ENCODE peak calls at places on chromosomes 11 and 22, in nine cellular contexts. One of them, this sample, is unnamed.

GRCh38 chr11:111918390-111919256 is at the start of gene C11orf52:
- DNase-seq in NCI-H460: no peak
- DNase-seq in effector memory CD4-positive, alpha-beta T cell: no peak
- DNase-seq in activated effector memory CD4-positive, alpha-beta T cell treated with Interleukin-2 at 50 U/mL for 16 hours: no peak
- DNase-seq in cardiac muscle cell: peak
- DNase-seq in ascending aorta: peak
- DNase-seq in sciatic nerve: no peak
- DNase-seq in HS-27A: no peak
- DNase-seq in activated gamma-delta T cell: no peak
- DNase-seq in this sample: peak

GRCh38 chr11:75142714-75143419 is 8.0 kb upstream of the SLCO2B1 start:
- DNase-seq in sciatic nerve: peak
- DNase-seq in activated effector memory CD4-positive, alpha-beta T cell treated with Interleukin-2 at 50 U/mL for 16 hours: peak
- DNase-seq in NCI-H460: peak
- DNase-seq in HS-27A: peak
- DNase-seq in cardiac muscle cell: peak
- DNase-seq in activated gamma-delta T cell: peak
- DNase-seq in ascending aorta: peak
- DNase-seq in effector memory CD4-positive, alpha-beta T cell: peak
- DNase-seq in this sample: peak

GRCh38 chr11:63667993-63668392 is 3.2 kb downstream of the ATL3 start:
- DNase-seq in sciatic nerve: no peak
- DNase-seq in activated effector memory CD4-positive, alpha-beta T cell treated with Interleukin-2 at 50 U/mL for 16 hours: no peak
- DNase-seq in NCI-H460: peak
- DNase-seq in effector memory CD4-positive, alpha-beta T cell: no peak
- DNase-seq in cardiac muscle cell: peak
- DNase-seq in ascending aorta: no peak
- DNase-seq in activated gamma-delta T cell: no peak
- DNase-seq in HS-27A: peak
- DNase-seq in this sample: no peak

GRCh38 chr11:43818220-43818619 is 62.4 kb upstream of the ALKBH3 start:
- DNase-seq in NCI-H460: no peak
- DNase-seq in activated gamma-delta T cell: no peak
- DNase-seq in cardiac muscle cell: no peak
- DNase-seq in HS-27A: no peak
- DNase-seq in effector memory CD4-positive, alpha-beta T cell: no peak
- DNase-seq in sciatic nerve: no peak
- DNase-seq in ascending aorta: no peak
- DNase-seq in activated effector memory CD4-positive, alpha-beta T cell treated with Interleukin-2 at 50 U/mL for 16 hours: no peak
- DNase-seq in this sample: no peak

GRCh38 chr11:117502285-117502856 is 174.7 kb downstream of the CEP164 start:
- DNase-seq in activated effector memory CD4-positive, alpha-beta T cell treated with Interleukin-2 at 50 U/mL for 16 hours: no peak
- DNase-seq in cardiac muscle cell: no peak
- DNase-seq in effector memory CD4-positive, alpha-beta T cell: no peak
- DNase-seq in ascending aorta: no peak
- DNase-seq in HS-27A: no peak
- DNase-seq in NCI-H460: no peak
- DNase-seq in sciatic nerve: no peak
- DNase-seq in activated gamma-delta T cell: no peak
- DNase-seq in this sample: no peak

GRCh38 chr11:46918778-46919513 is 596 bp upstream of the LRP4 start:
- DNase-seq in NCI-H460: no peak
- DNase-seq in activated gamma-delta T cell: no peak
- DNase-seq in HS-27A: no peak
- DNase-seq in effector memory CD4-positive, alpha-beta T cell: no peak
- DNase-seq in ascending aorta: no peak
- DNase-seq in activated effector memory CD4-positive, alpha-beta T cell treated with Interleukin-2 at 50 U/mL for 16 hours: no peak
- DNase-seq in sciatic nerve: no peak
- DNase-seq in cardiac muscle cell: no peak
- DNase-seq in this sample: no peak

GRCh38 chr11:62569611-62570010 is 4.1 kb downstream of the EEF1G start:
- DNase-seq in sciatic nerve: no peak
- DNase-seq in NCI-H460: no peak
- DNase-seq in effector memory CD4-positive, alpha-beta T cell: no peak
- DNase-seq in activated gamma-delta T cell: no peak
- DNase-seq in ascending aorta: no peak
- DNase-seq in activated effector memory CD4-positive, alpha-beta T cell treated with Interleukin-2 at 50 U/mL for 16 hours: no peak
- DNase-seq in cardiac muscle cell: no peak
- DNase-seq in HS-27A: no peak
- DNase-seq in this sample: no peak

GRCh38 chr11:9144828-9145227 is 53.4 kb upstream of the SCUBE2 start:
- DNase-seq in activated effector memory CD4-positive, alpha-beta T cell treated with Interleukin-2 at 50 U/mL for 16 hours: no peak
- DNase-seq in cardiac muscle cell: no peak
- DNase-seq in HS-27A: no peak
- DNase-seq in ascending aorta: no peak
- DNase-seq in effector memory CD4-positive, alpha-beta T cell: no peak
- DNase-seq in NCI-H460: no peak
- DNase-seq in activated gamma-delta T cell: no peak
- DNase-seq in sciatic nerve: no peak
- DNase-seq in this sample: peak

GRCh38 chr11:58788355-58789023 is 56.0 kb downstream of the GLYATL2 start:
- DNase-seq in activated effector memory CD4-positive, alpha-beta T cell treated with Interleukin-2 at 50 U/mL for 16 hours: no peak
- DNase-seq in cardiac muscle cell: peak
- DNase-seq in sciatic nerve: no peak
- DNase-seq in HS-27A: no peak
- DNase-seq in ascending aorta: no peak
- DNase-seq in activated gamma-delta T cell: no peak
- DNase-seq in NCI-H460: peak
- DNase-seq in effector memory CD4-positive, alpha-beta T cell: peak
- DNase-seq in this sample: peak

GRCh38 chr11:126857860-126858808 is 142.4 kb downstream of the KIRREL3 start:
- DNase-seq in cardiac muscle cell: peak
- DNase-seq in effector memory CD4-positive, alpha-beta T cell: no peak
- DNase-seq in NCI-H460: no peak
- DNase-seq in ascending aorta: peak
- DNase-seq in activated effector memory CD4-positive, alpha-beta T cell treated with Interleukin-2 at 50 U/mL for 16 hours: no peak
- DNase-seq in sciatic nerve: no peak
- DNase-seq in HS-27A: no peak
- DNase-seq in activated gamma-delta T cell: no peak
- DNase-seq in this sample: peak

GRCh38 chr11:109869536-109869935 is 223.7 kb upstream of the ZC3H12C start:
- DNase-seq in activated gamma-delta T cell: no peak
- DNase-seq in NCI-H460: no peak
- DNase-seq in effector memory CD4-positive, alpha-beta T cell: no peak
- DNase-seq in ascending aorta: no peak
- DNase-seq in cardiac muscle cell: no peak
- DNase-seq in activated effector memory CD4-positive, alpha-beta T cell treated with Interleukin-2 at 50 U/mL for 16 hours: no peak
- DNase-seq in sciatic nerve: no peak
- DNase-seq in HS-27A: no peak
- DNase-seq in this sample: no peak

GRCh38 chr11:12066799-12067508 is 43.4 kb upstream of the MICAL2 start:
- DNase-seq in activated effector memory CD4-positive, alpha-beta T cell treated with Interleukin-2 at 50 U/mL for 16 hours: no peak
- DNase-seq in sciatic nerve: no peak
- DNase-seq in effector memory CD4-positive, alpha-beta T cell: no peak
- DNase-seq in cardiac muscle cell: peak
- DNase-seq in NCI-H460: no peak
- DNase-seq in HS-27A: no peak
- DNase-seq in activated gamma-delta T cell: no peak
- DNase-seq in ascending aorta: peak
- DNase-seq in this sample: peak

GRCh38 chr11:46285594-46286033 is 8.2 kb downstream of the CREB3L1 start:
- DNase-seq in cardiac muscle cell: peak
- DNase-seq in sciatic nerve: no peak
- DNase-seq in NCI-H460: no peak
- DNase-seq in HS-27A: no peak
- DNase-seq in effector memory CD4-positive, alpha-beta T cell: no peak
- DNase-seq in activated gamma-delta T cell: no peak
- DNase-seq in activated effector memory CD4-positive, alpha-beta T cell treated with Interleukin-2 at 50 U/mL for 16 hours: no peak
- DNase-seq in ascending aorta: no peak
- DNase-seq in this sample: no peak

GRCh38 chr11:79536155-79536917 is 95.5 kb upstream of the TENM4 start:
- DNase-seq in NCI-H460: no peak
- DNase-seq in activated gamma-delta T cell: no peak
- DNase-seq in ascending aorta: no peak
- DNase-seq in effector memory CD4-positive, alpha-beta T cell: no peak
- DNase-seq in sciatic nerve: no peak
- DNase-seq in cardiac muscle cell: no peak
- DNase-seq in HS-27A: no peak
- DNase-seq in activated effector memory CD4-positive, alpha-beta T cell treated with Interleukin-2 at 50 U/mL for 16 hours: no peak
- DNase-seq in this sample: no peak

GRCh38 chr22:24855794-24856193 is 49.8 kb downstream of the SGSM1 start:
- DNase-seq in activated gamma-delta T cell: no peak
- DNase-seq in NCI-H460: no peak
- DNase-seq in ascending aorta: no peak
- DNase-seq in effector memory CD4-positive, alpha-beta T cell: no peak
- DNase-seq in HS-27A: no peak
- DNase-seq in sciatic nerve: no peak
- DNase-seq in activated effector memory CD4-positive, alpha-beta T cell treated with Interleukin-2 at 50 U/mL for 16 hours: no peak
- DNase-seq in cardiac muscle cell: no peak
- DNase-seq in this sample: no peak

GRCh38 chr11:11022126-11022730 is 164.4 kb upstream of the ZBED5 start:
- DNase-seq in activated gamma-delta T cell: no peak
- DNase-seq in HS-27A: no peak
- DNase-seq in ascending aorta: no peak
- DNase-seq in sciatic nerve: no peak
- DNase-seq in NCI-H460: peak
- DNase-seq in cardiac muscle cell: peak
- DNase-seq in effector memory CD4-positive, alpha-beta T cell: no peak
- DNase-seq in activated effector memory CD4-positive, alpha-beta T cell treated with Interleukin-2 at 50 U/mL for 16 hours: no peak
- DNase-seq in this sample: peak

GRCh38 chr11:3230636-3231549 is 1.3 kb downstream of the MRGPRE start:
- DNase-seq in activated effector memory CD4-positive, alpha-beta T cell treated with Interleukin-2 at 50 U/mL for 16 hours: no peak
- DNase-seq in cardiac muscle cell: no peak
- DNase-seq in activated gamma-delta T cell: no peak
- DNase-seq in NCI-H460: no peak
- DNase-seq in ascending aorta: no peak
- DNase-seq in effector memory CD4-positive, alpha-beta T cell: no peak
- DNase-seq in HS-27A: no peak
- DNase-seq in sciatic nerve: no peak
- DNase-seq in this sample: no peak

GRCh38 chr11:70756341-70756740 is 358.0 kb downstream of the CTTN start:
- DNase-seq in activated gamma-delta T cell: no peak
- DNase-seq in effector memory CD4-positive, alpha-beta T cell: no peak
- DNase-seq in HS-27A: no peak
- DNase-seq in activated effector memory CD4-positive, alpha-beta T cell treated with Interleukin-2 at 50 U/mL for 16 hours: no peak
- DNase-seq in NCI-H460: no peak
- DNase-seq in ascending aorta: no peak
- DNase-seq in cardiac muscle cell: no peak
- DNase-seq in sciatic nerve: no peak
- DNase-seq in this sample: no peak

GRCh38 chr11:123218451-123218850 is 23.4 kb upstream of the CLMP start:
- DNase-seq in sciatic nerve: no peak
- DNase-seq in effector memory CD4-positive, alpha-beta T cell: no peak
- DNase-seq in activated effector memory CD4-positive, alpha-beta T cell treated with Interleukin-2 at 50 U/mL for 16 hours: no peak
- DNase-seq in cardiac muscle cell: peak
- DNase-seq in NCI-H460: peak
- DNase-seq in activated gamma-delta T cell: no peak
- DNase-seq in HS-27A: no peak
- DNase-seq in ascending aorta: no peak
- DNase-seq in this sample: no peak

GRCh38 chr22:40533712-40534378 is 102.7 kb downstream of the MRTFA start:
- DNase-seq in effector memory CD4-positive, alpha-beta T cell: peak
- DNase-seq in HS-27A: no peak
- DNase-seq in sciatic nerve: no peak
- DNase-seq in cardiac muscle cell: peak
- DNase-seq in activated effector memory CD4-positive, alpha-beta T cell treated with Interleukin-2 at 50 U/mL for 16 hours: peak
- DNase-seq in NCI-H460: no peak
- DNase-seq in activated gamma-delta T cell: no peak
- DNase-seq in ascending aorta: no peak
- DNase-seq in this sample: peak

GRCh38 chr22:41650229-41650628 is 29.1 kb downstream of the XRCC6 start:
- DNase-seq in cardiac muscle cell: no peak
- DNase-seq in HS-27A: no peak
- DNase-seq in NCI-H460: no peak
- DNase-seq in ascending aorta: no peak
- DNase-seq in sciatic nerve: no peak
- DNase-seq in activated gamma-delta T cell: no peak
- DNase-seq in activated effector memory CD4-positive, alpha-beta T cell treated with Interleukin-2 at 50 U/mL for 16 hours: no peak
- DNase-seq in effector memory CD4-positive, alpha-beta T cell: no peak
- DNase-seq in this sample: no peak

GRCh38 chr11:66326261-66327111 is 9.6 kb upstream of the CD248 start:
- DNase-seq in activated gamma-delta T cell: no peak
- DNase-seq in NCI-H460: no peak
- DNase-seq in cardiac muscle cell: peak
- DNase-seq in sciatic nerve: no peak
- DNase-seq in ascending aorta: no peak
- DNase-seq in effector memory CD4-positive, alpha-beta T cell: no peak
- DNase-seq in activated effector memory CD4-positive, alpha-beta T cell treated with Interleukin-2 at 50 U/mL for 16 hours: no peak
- DNase-seq in HS-27A: no peak
- DNase-seq in this sample: no peak

GRCh38 chr11:134730096-134730495 is 318.1 kb upstream of the B3GAT1 start:
- DNase-seq in activated gamma-delta T cell: no peak
- DNase-seq in activated effector memory CD4-positive, alpha-beta T cell treated with Interleukin-2 at 50 U/mL for 16 hours: no peak
- DNase-seq in sciatic nerve: no peak
- DNase-seq in effector memory CD4-positive, alpha-beta T cell: no peak
- DNase-seq in NCI-H460: no peak
- DNase-seq in HS-27A: no peak
- DNase-seq in ascending aorta: no peak
- DNase-seq in cardiac muscle cell: no peak
- DNase-seq in this sample: no peak

GRCh38 chr11:83571301-83571700 is 285.1 kb upstream of the CCDC90B start:
- DNase-seq in HS-27A: no peak
- DNase-seq in sciatic nerve: no peak
- DNase-seq in cardiac muscle cell: peak
- DNase-seq in activated effector memory CD4-positive, alpha-beta T cell treated with Interleukin-2 at 50 U/mL for 16 hours: no peak
- DNase-seq in activated gamma-delta T cell: no peak
- DNase-seq in ascending aorta: no peak
- DNase-seq in effector memory CD4-positive, alpha-beta T cell: no peak
- DNase-seq in NCI-H460: peak
- DNase-seq in this sample: no peak

GRCh38 chr11:12729941-12730340 is 55.7 kb downstream of the TEAD1 start:
- DNase-seq in sciatic nerve: no peak
- DNase-seq in HS-27A: no peak
- DNase-seq in activated effector memory CD4-positive, alpha-beta T cell treated with Interleukin-2 at 50 U/mL for 16 hours: no peak
- DNase-seq in effector memory CD4-positive, alpha-beta T cell: no peak
- DNase-seq in cardiac muscle cell: no peak
- DNase-seq in ascending aorta: no peak
- DNase-seq in activated gamma-delta T cell: no peak
- DNase-seq in NCI-H460: no peak
- DNase-seq in this sample: no peak

GRCh38 chr11:93905384-93905783 is 55.0 kb upstream of the VSTM5 start:
- DNase-seq in NCI-H460: no peak
- DNase-seq in activated effector memory CD4-positive, alpha-beta T cell treated with Interleukin-2 at 50 U/mL for 16 hours: no peak
- DNase-seq in sciatic nerve: no peak
- DNase-seq in effector memory CD4-positive, alpha-beta T cell: no peak
- DNase-seq in activated gamma-delta T cell: no peak
- DNase-seq in HS-27A: peak
- DNase-seq in cardiac muscle cell: peak
- DNase-seq in ascending aorta: no peak
- DNase-seq in this sample: no peak

GRCh38 chr22:50264104-50264745 is 2.7 kb upstream of the MAPK12 start:
- DNase-seq in cardiac muscle cell: no peak
- DNase-seq in activated gamma-delta T cell: no peak
- DNase-seq in NCI-H460: no peak
- DNase-seq in ascending aorta: no peak
- DNase-seq in HS-27A: no peak
- DNase-seq in sciatic nerve: no peak
- DNase-seq in activated effector memory CD4-positive, alpha-beta T cell treated with Interleukin-2 at 50 U/mL for 16 hours: no peak
- DNase-seq in effector memory CD4-positive, alpha-beta T cell: no peak
- DNase-seq in this sample: no peak

GRCh38 chr11:111983187-111983986 is 41.8 kb upstream of the DLAT start:
- DNase-seq in activated effector memory CD4-positive, alpha-beta T cell treated with Interleukin-2 at 50 U/mL for 16 hours: no peak
- DNase-seq in sciatic nerve: no peak
- DNase-seq in effector memory CD4-positive, alpha-beta T cell: no peak
- DNase-seq in ascending aorta: no peak
- DNase-seq in activated gamma-delta T cell: no peak
- DNase-seq in cardiac muscle cell: peak
- DNase-seq in HS-27A: no peak
- DNase-seq in NCI-H460: peak
- DNase-seq in this sample: no peak

This sample was measured in G401.